ENCODE peak calls at places on chromosomes 2 and 18, in seven cellular contexts. Q is left lung, B is transverse colon, E is MM.1S, W is upper lobe of left lung, P is colonic mucosa, K is AG04450. Z is an unnamed sample.

GRCh38 chr2:39435974-39436591 is 1.0 kb downstream of the MAP4K3 start:
- DNase-seq in Q (peak), B (no peak), E (peak), W (no peak), P (peak), K (no peak), Z (no peak)

GRCh38 chr2:168255866-168256265 is 8.5 kb upstream of the STK39 start:
- DNase-seq in Q (no peak), B (no peak), E (no peak), W (no peak), P (no peak), K (no peak), Z (no peak)

GRCh38 chr2:235048549-235048948 is 96.7 kb downstream of the SH3BP4 start:
- DNase-seq in Q (no peak), B (no peak), E (no peak), W (no peak), P (peak), K (no peak), Z (no peak)

GRCh38 chr18:48728204-48728833 is 189.5 kb downstream of the CTIF start:
- DNase-seq in Q (peak), B (no peak), E (no peak), W (no peak), P (no peak), K (peak), Z (no peak)

GRCh38 chr2:120763516-120763915 is 27.8 kb downstream of the GLI2 start:
- DNase-seq in Q (peak), B (peak), E (no peak), W (no peak), P (peak), K (no peak), Z (no peak)

GRCh38 chr2:149129433-149129832 is 90.9 kb downstream of the LYPD6B start:
- DNase-seq in Q (no peak), B (no peak), E (no peak), W (no peak), P (no peak), K (no peak), Z (no peak)

GRCh38 chr2:226607379-226607778 is 192.2 kb downstream of the IRS1 start:
- DNase-seq in Q (no peak), B (no peak), E (no peak), W (no peak), P (no peak), K (no peak), Z (no peak)

GRCh38 chr2:143717532-143718168 is 588.4 kb downstream of the ARHGAP15 start:
- DNase-seq in Q (no peak), B (no peak), E (no peak), W (no peak), P (no peak), K (no peak), Z (no peak)

GRCh38 chr18:22913861-22914260 is 19.3 kb upstream of the RBBP8 start:
- DNase-seq in Q (peak), B (peak), E (no peak), W (no peak), P (peak), K (no peak), Z (no peak)

GRCh38 chr18:22643731-22644130 is 226.0 kb upstream of the CTAGE1 start:
- DNase-seq in Q (no peak), B (no peak), E (no peak), W (no peak), P (no peak), K (no peak), Z (no peak)

GRCh38 chr2:13052547-13052946 is 335.8 kb downstream of the TRIB2 start:
- DNase-seq in Q (no peak), B (no peak), E (no peak), W (no peak), P (no peak), K (no peak), Z (no peak)

GRCh38 chr18:7567487-7568425 is 640 bp downstream of the PTPRM start:
- DNase-seq in Q (peak), B (peak), E (peak), W (peak), P (peak), K (no peak), Z (no peak)

GRCh38 chr2:175976758-175977157 is 25.3 kb downstream of the LNPK start:
- DNase-seq in Q (no peak), B (no peak), E (no peak), W (no peak), P (no peak), K (no peak), Z (no peak)

GRCh38 chr2:201909348-201909747 is 103.0 kb downstream of the CDK15 start:
- DNase-seq in Q (no peak), B (no peak), E (peak), W (no peak), P (no peak), K (peak), Z (no peak)

GRCh38 chr18:13254971-13255927 is 36.7 kb downstream of the LDLRAD4 start:
- DNase-seq in Q (no peak), B (no peak), E (no peak), W (no peak), P (no peak), K (no peak), Z (no peak)

GRCh38 chr2:12456293-12457151 is 260.2 kb upstream of the TRIB2 start:
- DNase-seq in Q (peak), B (peak), E (peak), W (no peak), P (peak), K (peak), Z (peak)

GRCh38 chr2:98806266-98806697 is 75.3 kb upstream of the MGAT4A start:
- DNase-seq in Q (peak), B (peak), E (no peak), W (peak), P (no peak), K (no peak), Z (no peak)

GRCh38 chr2:46977899-46978298 is 62.3 kb upstream of the MCFD2 start:
- DNase-seq in Q (peak), B (peak), E (no peak), W (no peak), P (no peak), K (no peak), Z (no peak)

GRCh38 chr2:241025639-241026038 is 27.2 kb downstream of the SNED1 start:
- DNase-seq in Q (no peak), B (no peak), E (no peak), W (no peak), P (no peak), K (no peak), Z (no peak)

GRCh38 chr2:29336334-29336733 is 221.1 kb downstream of the CLIP4 start:
- DNase-seq in Q (no peak), B (no peak), E (peak), W (no peak), P (no peak), K (no peak), Z (no peak)

GRCh38 chr18:48735070-48735676 is 196.3 kb downstream of the CTIF start:
- DNase-seq in Q (no peak), B (no peak), E (no peak), W (no peak), P (no peak), K (no peak), Z (no peak)

GRCh38 chr2:98519156-98519555 is 74.5 kb downstream of the INPP4A start:
- DNase-seq in Q (no peak), B (no peak), E (no peak), W (no peak), P (no peak), K (no peak), Z (no peak)

GRCh38 chr18:21243041-21243431 is 1.0 kb downstream of the GREB1L start:
- DNase-seq in Q (no peak), B (peak), E (no peak), W (no peak), P (no peak), K (no peak), Z (no peak)

GRCh38 chr2:190972846-190973245 is 41.1 kb downstream of the STAT1 start:
- DNase-seq in Q (no peak), B (no peak), E (no peak), W (no peak), P (no peak), K (no peak), Z (no peak)

GRCh38 chr2:100577777-100578176 is 15.0 kb downstream of the PDCL3 start:
- DNase-seq in Q (no peak), B (no peak), E (no peak), W (no peak), P (no peak), K (no peak), Z (no peak)

GRCh38 chr18:8548186-8548585 is 61.1 kb upstream of the RAB12 start:
- DNase-seq in Q (no peak), B (no peak), E (no peak), W (peak), P (no peak), K (peak), Z (no peak)

GRCh38 chr2:120589782-120590608 is 145.7 kb upstream of the GLI2 start:
- DNase-seq in Q (peak), B (no peak), E (no peak), W (no peak), P (no peak), K (peak), Z (no peak)

GRCh38 chr2:100988630-100989417 is 13.3 kb upstream of the RPL31 start:
- DNase-seq in Q (no peak), B (no peak), E (no peak), W (peak), P (no peak), K (no peak), Z (no peak)

GRCh38 chr2:188322569-188323531 is 31.2 kb downstream of the GULP1 start:
- DNase-seq in Q (no peak), B (no peak), E (no peak), W (no peak), P (no peak), K (peak), Z (no peak)

GRCh38 chr2:174342600-174343342 is 8.0 kb downstream of the SP9 start:
- DNase-seq in Q (no peak), B (no peak), E (no peak), W (peak), P (no peak), K (no peak), Z (no peak)

GRCh38 chr2:172052000-172052983 is 33.0 kb upstream of the DLX1 start:
- DNase-seq in Q (no peak), B (no peak), E (no peak), W (no peak), P (no peak), K (no peak), Z (no peak)

GRCh38 chr2:42569883-42570282 is 1.5 kb downstream of the MTA3 start:
- DNase-seq in Q (no peak), B (no peak), E (no peak), W (no peak), P (no peak), K (no peak), Z (no peak)
- H3K27ac ChIP-seq in Q (no peak), B (peak), E (no peak), W (no peak), P (peak), K (no peak), Z (no peak)

GRCh38 chr2:108573070-108573469 is 38.8 kb downstream of the LIMS1 start:
- DNase-seq in Q (no peak), B (no peak), E (no peak), W (no peak), P (no peak), K (no peak), Z (no peak)

GRCh38 chr2:108571262-108571661 is 37.0 kb downstream of the LIMS1 start:
- DNase-seq in Q (no peak), B (no peak), E (no peak), W (no peak), P (no peak), K (no peak), Z (no peak)

GRCh38 chr2:108574332-108574731 is 40.1 kb downstream of the LIMS1 start:
- DNase-seq in Q (no peak), B (no peak), E (no peak), W (no peak), P (no peak), K (no peak), Z (no peak)

GRCh38 chr2:108565778-108566375 is 31.6 kb downstream of the LIMS1 start:
- DNase-seq in Q (no peak), B (no peak), E (peak), W (no peak), P (no peak), K (no peak), Z (no peak)

GRCh38 chr2:108570416-108570815 is 36.1 kb downstream of the LIMS1 start:
- DNase-seq in Q (no peak), B (no peak), E (no peak), W (no peak), P (no peak), K (no peak), Z (no peak)
- H3K4me3 ChIP-seq in Q (no peak), B (no peak), E (no peak), W (no peak), P (no peak), K (peak), Z (no peak)

DNA sequence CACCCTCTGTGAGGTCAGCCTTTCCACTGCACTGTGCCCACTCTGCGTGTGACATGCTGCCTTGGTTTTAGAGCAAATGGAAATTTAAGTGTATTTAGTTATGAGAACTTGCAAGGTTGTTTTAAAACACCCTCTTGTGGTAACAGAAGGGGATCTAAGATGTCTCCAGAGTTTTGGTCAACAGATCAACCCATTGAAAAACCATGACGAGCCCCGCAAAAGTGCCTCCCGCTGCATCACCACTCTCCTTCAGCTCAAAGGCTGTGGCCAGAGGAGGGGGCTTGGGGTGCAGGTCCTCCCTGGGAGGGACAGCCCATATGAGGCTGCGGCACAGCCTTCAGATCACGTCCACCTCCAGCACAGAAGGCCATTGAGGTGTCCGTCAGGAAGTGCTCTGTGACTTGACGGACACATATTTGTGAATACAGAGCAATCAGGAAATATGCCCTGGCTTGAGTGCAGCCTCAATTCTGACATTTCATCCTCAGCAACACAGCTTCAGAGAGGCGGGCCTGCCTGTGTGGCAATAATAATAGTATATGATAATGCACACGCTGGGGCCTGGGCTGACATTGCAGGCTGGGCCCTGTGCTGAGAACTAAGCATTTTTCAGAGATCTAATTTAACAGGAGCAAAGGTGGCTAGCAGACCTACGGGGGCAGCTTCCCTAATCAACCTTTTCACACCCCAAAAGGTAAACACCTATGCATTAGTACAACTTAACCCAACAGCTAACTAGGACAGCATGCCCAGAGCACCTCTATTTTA is 213.9 kb downstream of the ANAPC1 start:
- DNase-seq in Q (no peak), B (no peak), E (no peak), W (no peak), P (peak), K (no peak), Z (no peak)
- H3K27ac ChIP-seq in Q (no peak), B (no peak), E (peak), W (no peak), P (no peak), K (no peak), Z (no peak)

GRCh38 chr2:10052216-10052615 is 8.9 kb downstream of the KLF11 start:
- DNase-seq in Q (no peak), B (no peak), E (no peak), W (peak), P (no peak), K (no peak), Z (no peak)
- H3K4me3 ChIP-seq in Q (no peak), B (no peak), E (no peak), W (no peak), P (no peak), K (no peak), Z (no peak)

GRCh38 chr2:151106805-151107490 is 154.7 kb downstream of the RBM43 start:
- DNase-seq in Q (no peak), B (no peak), E (no peak), W (no peak), P (no peak), K (no peak), Z (no peak)

GRCh38 chr2:151102196-151102692 is 159.4 kb downstream of the RBM43 start:
- DNase-seq in Q (no peak), B (no peak), E (no peak), W (no peak), P (no peak), K (no peak), Z (no peak)

GRCh38 chr2:151097930-151098329 is 163.7 kb downstream of the RBM43 start:
- DNase-seq in Q (no peak), B (no peak), E (no peak), W (no peak), P (no peak), K (no peak), Z (no peak)

DNA sequence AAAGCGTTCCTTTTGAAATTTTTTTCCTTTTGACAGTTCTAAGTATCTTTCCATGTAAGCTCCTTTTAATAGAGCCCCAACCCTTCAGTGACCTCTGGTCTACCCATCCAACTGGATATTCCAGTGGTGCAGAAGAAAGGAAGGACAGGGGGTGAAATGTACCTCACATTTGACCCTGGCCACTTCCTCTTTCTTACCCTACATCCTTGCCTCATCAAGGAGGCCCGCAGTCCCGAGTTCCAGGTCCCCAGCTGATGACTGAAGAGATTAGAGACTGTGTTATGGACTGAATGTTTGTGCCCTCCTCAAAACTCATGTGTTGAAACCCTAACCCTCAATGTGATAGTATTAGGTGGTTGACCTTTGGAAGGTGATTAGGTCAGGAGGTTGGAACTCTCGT is 158.1 kb downstream of the RBM43 start:
- DNase-seq in Q (no peak), B (no peak), E (no peak), W (no peak), P (no peak), K (no peak), Z (no peak)
- H3K27ac ChIP-seq in Q (no peak), B (no peak), E (no peak), W (no peak), P (no peak), K (no peak), Z (no peak)

GRCh38 chr2:3778841-3779505 is 75.6 kb downstream of the DCDC2C start:
- DNase-seq in Q (no peak), B (no peak), E (no peak), W (peak), P (no peak), K (no peak), Z (no peak)

GRCh38 chr2:3778016-3778415 is 74.6 kb downstream of the DCDC2C start:
- DNase-seq in Q (no peak), B (no peak), E (no peak), W (no peak), P (no peak), K (no peak), Z (no peak)

GRCh38 chr2:3774336-3774735 is 71.0 kb downstream of the DCDC2C start:
- DNase-seq in Q (no peak), B (no peak), E (no peak), W (no peak), P (no peak), K (no peak), Z (no peak)

GRCh38 chr2:3779650-3780049 is 76.3 kb downstream of the DCDC2C start:
- DNase-seq in Q (no peak), B (no peak), E (no peak), W (no peak), P (no peak), K (no peak), Z (no peak)

GRCh38 chr2:3776311-3776710 is 72.9 kb downstream of the DCDC2C start:
- DNase-seq in Q (no peak), B (no peak), E (no peak), W (no peak), P (no peak), K (no peak), Z (no peak)
- H3K4me3 ChIP-seq in Q (no peak), B (no peak), E (no peak), W (no peak), P (no peak), K (no peak), Z (no peak)

GRCh38 chr2:102032368-102033027 is 40.7 kb downstream of the IL1R2 start:
- DNase-seq in Q (no peak), B (no peak), E (no peak), W (no peak), P (no peak), K (no peak), Z (no peak)

GRCh38 chr2:102029952-102030351 is 38.2 kb downstream of the IL1R2 start:
- DNase-seq in Q (no peak), B (no peak), E (no peak), W (no peak), P (no peak), K (no peak), Z (no peak)

GRCh38 chr2:102029405-102029804 is 37.6 kb downstream of the IL1R2 start:
- DNase-seq in Q (no peak), B (no peak), E (no peak), W (no peak), P (no peak), K (no peak), Z (no peak)

GRCh38 chr2:102030502-102030854 is 38.7 kb downstream of the IL1R2 start:
- DNase-seq in Q (no peak), B (no peak), E (no peak), W (no peak), P (no peak), K (no peak), Z (no peak)

GRCh38 chr2:102030855-102031527 is 39.2 kb downstream of the IL1R2 start:
- DNase-seq in Q (no peak), B (no peak), E (no peak), W (no peak), P (no peak), K (no peak), Z (no peak)
- H3K27ac ChIP-seq in Q (peak), B (peak), E (no peak), W (peak), P (peak), K (no peak), Z (no peak)

GRCh38 chr2:105396254-105397024 is 2.4 kb downstream of the FHL2 start:
- DNase-seq in Q (no peak), B (peak), E (no peak), W (no peak), P (peak), K (peak), Z (no peak)
- H3K4me3 ChIP-seq in Q (no peak), B (no peak), E (no peak), W (no peak), P (peak), K (peak), Z (no peak)

Z was measured in CD8-positive, alpha-beta T cell.